ENCODE peak calls at places on chromosomes 6 and 20, in ten cellular contexts. H, J, K, A, N, Q, Y, V, G and E are unnamed samples.

GRCh38 chr20:16175322-16175721 is 397.9 kb downstream of the KIF16B start:
- DNase-seq in H (no peak), J (no peak), K (no peak), A (no peak), N (no peak), Q (no peak), Y (no peak), V (no peak), G (no peak), E (no peak)

GRCh38 chr20:5364997-5365597 is 48.3 kb upstream of the PROKR2 start:
- DNase-seq in H (no peak), J (peak), K (peak), A (no peak), N (no peak), Q (no peak), Y (no peak), V (peak), G (no peak), E (no peak)

GRCh38 chr6:150830409-150831165 is 34.9 kb upstream of the MTHFD1L start:
- DNase-seq in H (peak), J (peak), K (peak), A (peak), N (no peak), Q (no peak), Y (no peak), V (peak), G (no peak), E (no peak)

GRCh38 chr20:36461600-36462439 is 79.5 kb upstream of the MYL9 start:
- DNase-seq in H (no peak), J (peak), K (no peak), A (peak), N (no peak), Q (peak), Y (peak), V (no peak), G (peak), E (peak)

GRCh38 chr6:144194293-144194828 is 44.0 kb downstream of the STX11 start:
- DNase-seq in H (no peak), J (peak), K (no peak), A (no peak), N (no peak), Q (no peak), Y (no peak), V (no peak), G (no peak), E (no peak)

GRCh38 chr6:154399097-154399496 is 42.5 kb upstream of the IPCEF1 start:
- DNase-seq in H (no peak), J (peak), K (peak), A (peak), N (no peak), Q (no peak), Y (no peak), V (peak), G (no peak), E (no peak)

GRCh38 chr6:53436904-53437303 is 88.2 kb upstream of the ELOVL5 start:
- DNase-seq in H (no peak), J (peak), K (no peak), A (peak), N (no peak), Q (no peak), Y (no peak), V (peak), G (no peak), E (no peak)

GRCh38 chr6:123089223-123089622 is 93.2 kb downstream of the CLVS2 start:
- DNase-seq in H (no peak), J (peak), K (no peak), A (no peak), N (no peak), Q (no peak), Y (no peak), V (no peak), G (no peak), E (no peak)

GRCh38 chr6:132456700-132457143 is 55.4 kb upstream of the MOXD1 start:
- DNase-seq in H (no peak), J (no peak), K (peak), A (no peak), N (no peak), Q (peak), Y (peak), V (no peak), G (peak), E (peak)

GRCh38 chr6:35719830-35720733 is 16.8 kb upstream of the ARMC12 start:
- DNase-seq in H (no peak), J (peak), K (no peak), A (peak), N (no peak), Q (peak), Y (peak), V (peak), G (peak), E (peak)

GRCh38 chr20:2820896-2821869 is 5.0 kb downstream of the TMEM239 start:
- DNase-seq in H (no peak), J (no peak), K (no peak), A (no peak), N (no peak), Q (no peak), Y (no peak), V (no peak), G (no peak), E (no peak)

GRCh38 chr6:113385020-113385431 is 472.1 kb upstream of the MARCKS start:
- DNase-seq in H (no peak), J (peak), K (peak), A (peak), N (no peak), Q (no peak), Y (no peak), V (peak), G (no peak), E (no peak)

GRCh38 chr20:63273635-63274380 is 1.2 kb downstream of the ARFGAP1 start:
- DNase-seq in H (peak), J (peak), K (peak), A (peak), N (no peak), Q (no peak), Y (no peak), V (peak), G (no peak), E (no peak)

GRCh38 chr6:169230322-169230665 is 23.4 kb downstream of the THBS2 start:
- DNase-seq in H (no peak), J (no peak), K (no peak), A (no peak), N (peak), Q (no peak), Y (no peak), V (no peak), G (no peak), E (no peak)

GRCh38 chr6:55617272-55617671 is 38.3 kb upstream of the HMGCLL1 start:
- DNase-seq in H (no peak), J (peak), K (peak), A (peak), N (no peak), Q (peak), Y (no peak), V (peak), G (peak), E (no peak)

GRCh38 chr6:43503443-43503842 is 6.7 kb downstream of the LRRC73 start:
- DNase-seq in H (no peak), J (no peak), K (no peak), A (no peak), N (no peak), Q (no peak), Y (no peak), V (no peak), G (no peak), E (no peak)

GRCh38 chr6:72524011-72524645 is 97.7 kb upstream of the KCNQ5 start:
- DNase-seq in H (no peak), J (no peak), K (no peak), A (no peak), N (no peak), Q (no peak), Y (no peak), V (no peak), G (no peak), E (no peak)

GRCh38 chr20:51628533-51629398 is 86.2 kb upstream of the NFATC2 start:
- DNase-seq in H (no peak), J (peak), K (peak), A (peak), N (no peak), Q (no peak), Y (no peak), V (peak), G (no peak), E (no peak)

GRCh38 chr6:124027392-124027791 is 223.7 kb downstream of the NKAIN2 start:
- DNase-seq in H (no peak), J (no peak), K (no peak), A (no peak), N (no peak), Q (no peak), Y (no peak), V (no peak), G (no peak), E (no peak)

GRCh38 chr6:134921980-134922313 is 28.0 kb downstream of the ALDH8A1 start:
- DNase-seq in H (no peak), J (peak), K (no peak), A (no peak), N (no peak), Q (no peak), Y (no peak), V (no peak), G (no peak), E (no peak)

GRCh38 chr6:155272353-155273222 is 8.8 kb downstream of the CLDN20 start:
- DNase-seq in H (no peak), J (peak), K (no peak), A (peak), N (no peak), Q (no peak), Y (no peak), V (no peak), G (no peak), E (no peak)

GRCh38 chr6:38413097-38413800 is 226.5 kb downstream of the BTBD9 start:
- DNase-seq in H (no peak), J (no peak), K (no peak), A (no peak), N (no peak), Q (no peak), Y (no peak), V (no peak), G (no peak), E (no peak)

GRCh38 chr6:90458353-90459224 is 128.3 kb downstream of the MAP3K7 start:
- DNase-seq in H (no peak), J (no peak), K (no peak), A (no peak), N (no peak), Q (no peak), Y (no peak), V (no peak), G (peak), E (peak)

GRCh38 chr6:33235221-33235634 is 26.9 kb downstream of the RING1 start:
- DNase-seq in H (no peak), J (no peak), K (no peak), A (no peak), N (no peak), Q (peak), Y (no peak), V (no peak), G (no peak), E (no peak)

GRCh38 chr20:16187956-16188616 is 385.2 kb downstream of the KIF16B start:
- DNase-seq in H (no peak), J (no peak), K (no peak), A (no peak), N (no peak), Q (no peak), Y (no peak), V (no peak), G (no peak), E (no peak)

GRCh38 chr20:20480689-20481088 is 112.8 kb downstream of the INSM1 start:
- DNase-seq in H (no peak), J (peak), K (peak), A (peak), N (no peak), Q (no peak), Y (no peak), V (peak), G (no peak), E (no peak)

GRCh38 chr6:147759088-147759487 is 250.6 kb downstream of the SAMD5 start:
- DNase-seq in H (no peak), J (peak), K (no peak), A (peak), N (no peak), Q (no peak), Y (no peak), V (no peak), G (no peak), E (no peak)

GRCh38 chr6:15327271-15327670 is 81.4 kb downstream of the JARID2 start:
- DNase-seq in H (no peak), J (no peak), K (no peak), A (no peak), N (no peak), Q (no peak), Y (peak), V (no peak), G (peak), E (peak)
- TF ChIP-seq CTCF in H (peak), J (peak), K (no peak), A (no peak), N (no peak), Q (peak), Y (peak), V (peak), G (peak), E (no peak)

GRCh38 chr6:26250806-26251075 is 114.3 kb upstream of the BTN3A2 start:
- DNase-seq in H (no peak), J (peak), K (peak), A (peak), N (no peak), Q (peak), Y (peak), V (no peak), G (peak), E (no peak)

GRCh38 chr6:26251354-26252081 is 113.5 kb upstream of the BTN3A2 start:
- DNase-seq in H (peak), J (peak), K (peak), A (peak), N (no peak), Q (peak), Y (peak), V (peak), G (peak), E (peak)

GRCh38 chr6:26249709-26249958 is 115.4 kb upstream of the BTN3A2 start:
- DNase-seq in H (no peak), J (no peak), K (no peak), A (no peak), N (no peak), Q (no peak), Y (no peak), V (peak), G (no peak), E (no peak)

GRCh38 chr6:26246553-26246952 is 118.4 kb upstream of the BTN3A2 start:
- DNase-seq in H (no peak), J (no peak), K (no peak), A (no peak), N (no peak), Q (no peak), Y (no peak), V (no peak), G (no peak), E (no peak)

GRCh38 chr6:26249959-26250805 is 114.8 kb upstream of the BTN3A2 start:
- DNase-seq in H (no peak), J (peak), K (peak), A (peak), N (no peak), Q (peak), Y (peak), V (peak), G (peak), E (peak)
- TF ChIP-seq CTCF in H (peak), J (peak), K (peak), A (peak), N (no peak), Q (peak), Y (peak), V (peak), G (peak), E (peak)

GRCh38 chr20:44109951-44110361 is 77.0 kb downstream of the JPH2 start:
- DNase-seq in H (no peak), J (peak), K (no peak), A (no peak), N (no peak), Q (no peak), Y (no peak), V (no peak), G (no peak), E (no peak)
- TF ChIP-seq CTCF in H (no peak), J (peak), K (peak), A (peak), N (no peak), Q (peak), Y (no peak), V (peak), G (peak), E (no peak)

GRCh38 chr20:47501483-47502270 is at the start of gene NCOA3:
- DNase-seq in H (peak), J (peak), K (peak), A (peak), N (peak), Q (peak), Y (peak), V (peak), G (peak), E (peak)
- TF ChIP-seq CTCF in H (peak), J (peak), K (peak), A (peak), N (no peak), Q (peak), Y (peak), V (peak), G (peak), E (peak)

GRCh38 chr20:49283703-49284625 is 6.1 kb upstream of the ZNFX1 start:
- DNase-seq in H (no peak), J (no peak), K (no peak), A (no peak), N (no peak), Q (no peak), Y (no peak), V (no peak), G (no peak), E (no peak)
- TF ChIP-seq CTCF in H (no peak), J (no peak), K (no peak), A (no peak), N (no peak), Q (no peak), Y (no peak), V (no peak), G (no peak), E (no peak)